ENCODE peak calls at places on chromosomes 6 and 20, in four cellular contexts. One of them, this sample, is unnamed.

GRCh38 chr20:51318058-51318960 is 224.2 kb downstream of the NFATC2 start:
- DNase-seq in cardiac muscle cell: peak
- DNase-seq in left lung: no peak
- DNase-seq in MM.1S: no peak
- DNase-seq in this sample: no peak

GRCh38 chr20:8670900-8671229 is 398.0 kb upstream of the PLCB4 start:
- DNase-seq in MM.1S: no peak
- DNase-seq in cardiac muscle cell: peak
- DNase-seq in left lung: no peak
- DNase-seq in this sample: no peak

GRCh38 chr6:156865019-156865629 is 87.9 kb downstream of the ARID1B start:
- DNase-seq in left lung: no peak
- DNase-seq in cardiac muscle cell: peak
- DNase-seq in MM.1S: no peak
- DNase-seq in this sample: no peak

GRCh38 chr6:168182908-168183612 is 104.0 kb upstream of the FRMD1 start:
- DNase-seq in left lung: no peak
- DNase-seq in cardiac muscle cell: no peak
- DNase-seq in MM.1S: no peak
- DNase-seq in this sample: no peak

GRCh38 chr20:10402938-10403593 is 31.0 kb downstream of the MKKS start:
- DNase-seq in left lung: no peak
- DNase-seq in MM.1S: no peak
- DNase-seq in cardiac muscle cell: no peak
- DNase-seq in this sample: no peak

GRCh38 chr6:35804996-35805736 is at the start of gene LHFPL5:
- DNase-seq in MM.1S: peak
- DNase-seq in left lung: no peak
- DNase-seq in cardiac muscle cell: peak
- DNase-seq in this sample: no peak

GRCh38 chr6:15505463-15505918 is 157.3 kb downstream of the DTNBP1 start:
- DNase-seq in left lung: no peak
- DNase-seq in cardiac muscle cell: no peak
- DNase-seq in MM.1S: no peak
- DNase-seq in this sample: no peak

GRCh38 chr6:135920689-135921088 is 69.2 kb downstream of the PDE7B start:
- DNase-seq in MM.1S: no peak
- DNase-seq in left lung: no peak
- DNase-seq in cardiac muscle cell: no peak
- DNase-seq in this sample: no peak

GRCh38 chr20:38272961-38273360 is 12.4 kb upstream of the KIAA1755 start:
- DNase-seq in left lung: no peak
- DNase-seq in MM.1S: no peak
- DNase-seq in cardiac muscle cell: peak
- DNase-seq in this sample: no peak

GRCh38 chr6:99905209-99906106 is 88.6 kb downstream of the MCHR2 start:
- DNase-seq in MM.1S: peak
- DNase-seq in left lung: no peak
- DNase-seq in cardiac muscle cell: peak
- DNase-seq in this sample: no peak

GRCh38 chr6:135722679-135723078 is 128.8 kb upstream of the PDE7B start:
- DNase-seq in cardiac muscle cell: peak
- DNase-seq in left lung: no peak
- DNase-seq in MM.1S: no peak
- DNase-seq in this sample: no peak

GRCh38 chr6:107419747-107420146 is 39.6 kb downstream of the PDSS2 start:
- DNase-seq in MM.1S: no peak
- DNase-seq in cardiac muscle cell: peak
- DNase-seq in left lung: no peak
- DNase-seq in this sample: no peak

GRCh38 chr20:39849664-39850063 is 839.4 kb downstream of the MAFB start:
- DNase-seq in MM.1S: no peak
- DNase-seq in cardiac muscle cell: peak
- DNase-seq in left lung: peak
- DNase-seq in this sample: no peak

GRCh38 chr6:53623497-53623896 is 42.1 kb downstream of the KLHL31 start:
- DNase-seq in cardiac muscle cell: peak
- DNase-seq in MM.1S: no peak
- DNase-seq in left lung: no peak
- DNase-seq in this sample: no peak

GRCh38 chr6:15299430-15300131 is 53.7 kb downstream of the JARID2 start:
- DNase-seq in cardiac muscle cell: peak
- DNase-seq in MM.1S: peak
- DNase-seq in left lung: peak
- DNase-seq in this sample: peak

GRCh38 chr6:27889628-27890315 is 22.4 kb downstream of the OR2B2 start:
- DNase-seq in MM.1S: peak
- DNase-seq in cardiac muscle cell: no peak
- DNase-seq in left lung: no peak
- DNase-seq in this sample: no peak

GRCh38 chr6:5728726-5729434 is 277.8 kb downstream of the NRN1 start:
- DNase-seq in MM.1S: no peak
- DNase-seq in left lung: peak
- DNase-seq in cardiac muscle cell: peak
- DNase-seq in this sample: no peak

GRCh38 chr6:79985128-79985527 is 19.3 kb upstream of the TTK start:
- DNase-seq in MM.1S: no peak
- DNase-seq in cardiac muscle cell: no peak
- DNase-seq in left lung: no peak
- DNase-seq in this sample: no peak

GRCh38 chr6:14638932-14639875 is 521.6 kb downstream of the CD83 start:
- DNase-seq in left lung: no peak
- DNase-seq in MM.1S: no peak
- DNase-seq in cardiac muscle cell: peak
- DNase-seq in this sample: peak

GRCh38 chr6:166237611-166238010 is 70.0 kb upstream of the TBXT start:
- DNase-seq in cardiac muscle cell: no peak
- DNase-seq in left lung: no peak
- DNase-seq in MM.1S: no peak
- DNase-seq in this sample: no peak

GRCh38 chr6:170193326-170193821 is 97.5 kb downstream of the DLL1 start:
- DNase-seq in cardiac muscle cell: no peak
- DNase-seq in MM.1S: no peak
- DNase-seq in left lung: no peak
- DNase-seq in this sample: no peak

GRCh38 chr6:159042003-159042823 is 2.6 kb downstream of the TAGAP start:
- DNase-seq in left lung: peak
- DNase-seq in MM.1S: peak
- DNase-seq in cardiac muscle cell: peak
- DNase-seq in this sample: peak

GRCh38 chr6:87473419-87473903 is 687 bp downstream of the SLC35A1 start:
- DNase-seq in MM.1S: peak
- DNase-seq in cardiac muscle cell: peak
- DNase-seq in left lung: peak
- DNase-seq in this sample: no peak

GRCh38 chr6:69138893-69139494 is 503.9 kb downstream of the ADGRB3 start:
- DNase-seq in MM.1S: no peak
- DNase-seq in cardiac muscle cell: no peak
- DNase-seq in left lung: no peak
- DNase-seq in this sample: no peak

GRCh38 chr6:129497591-129498555 is 212.1 kb downstream of the ARHGAP18 start:
- DNase-seq in cardiac muscle cell: no peak
- DNase-seq in MM.1S: no peak
- DNase-seq in left lung: no peak
- DNase-seq in this sample: no peak

GRCh38 chr6:129500958-129501381 is 209.0 kb downstream of the ARHGAP18 start:
- DNase-seq in MM.1S: no peak
- DNase-seq in cardiac muscle cell: peak
- DNase-seq in left lung: no peak
- DNase-seq in this sample: no peak

GRCh38 chr6:129498556-129498940 is 211.4 kb downstream of the ARHGAP18 start:
- DNase-seq in cardiac muscle cell: peak
- DNase-seq in left lung: no peak
- DNase-seq in MM.1S: no peak
- DNase-seq in this sample: no peak

GRCh38 chr6:129499871-129500219 is 210.1 kb downstream of the ARHGAP18 start:
- DNase-seq in cardiac muscle cell: no peak
- DNase-seq in left lung: no peak
- DNase-seq in MM.1S: no peak
- DNase-seq in this sample: no peak

DNA sequence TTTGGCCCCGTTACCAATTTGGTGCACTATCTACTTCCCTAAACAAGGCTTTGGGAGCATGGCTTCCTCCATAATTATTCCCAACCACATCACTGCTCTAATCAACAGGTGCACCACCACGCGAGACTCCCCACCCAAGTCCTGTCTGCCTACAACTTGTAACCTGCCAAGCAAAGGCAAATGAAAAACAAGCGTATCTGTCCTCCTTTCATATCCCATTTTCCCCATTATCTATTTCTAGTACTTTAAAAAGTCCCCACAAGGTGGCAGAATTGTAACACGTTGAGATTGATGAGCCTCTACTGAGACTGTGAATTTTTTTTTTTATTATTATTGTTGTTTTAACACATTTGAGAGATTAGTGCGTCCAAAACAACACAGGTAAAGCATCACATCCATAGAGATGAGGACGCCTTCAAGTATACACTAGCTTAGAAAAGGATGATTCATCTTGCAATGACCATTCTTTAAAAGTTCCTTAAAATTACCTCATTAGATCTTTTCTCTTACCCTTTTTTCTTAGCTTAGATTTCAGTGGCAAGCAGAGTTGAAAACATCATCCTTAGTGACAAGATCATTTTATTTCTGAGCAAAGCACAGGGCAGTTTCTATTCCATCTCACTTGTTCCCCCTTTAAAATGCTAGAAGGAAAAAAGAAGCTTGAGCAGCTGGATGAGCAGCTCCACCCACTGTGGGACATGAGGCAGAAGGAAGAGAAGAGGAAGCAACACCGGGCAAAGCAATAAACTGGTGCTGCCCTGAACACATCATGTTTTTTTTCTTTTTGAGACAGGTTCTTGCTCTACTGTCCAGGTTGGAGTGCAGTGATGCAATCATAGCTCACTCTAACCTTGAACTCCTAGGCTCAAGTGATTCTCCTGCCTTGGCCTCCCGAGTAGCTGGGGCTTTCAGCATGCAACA is 210.8 kb downstream of the ARHGAP18 start:
- DNase-seq in left lung: no peak
- DNase-seq in MM.1S: peak
- DNase-seq in cardiac muscle cell: peak
- DNase-seq in this sample: peak
- TF ChIP-seq CTCF in left lung: peak
- TF ChIP-seq CTCF in MM.1S: peak
- TF ChIP-seq CTCF in cardiac muscle cell: peak
- TF ChIP-seq CTCF in this sample: peak

GRCh38 chr20:5312518-5312917 is 4.2 kb downstream of the PROKR2 start:
- DNase-seq in MM.1S: no peak
- DNase-seq in cardiac muscle cell: no peak
- DNase-seq in left lung: no peak
- DNase-seq in this sample: no peak

GRCh38 chr20:5313916-5314315 is 2.8 kb downstream of the PROKR2 start:
- DNase-seq in MM.1S: no peak
- DNase-seq in left lung: no peak
- DNase-seq in cardiac muscle cell: no peak
- DNase-seq in this sample: no peak

GRCh38 chr20:5315807-5316187 is 957 bp downstream of the PROKR2 start:
- DNase-seq in cardiac muscle cell: no peak
- DNase-seq in MM.1S: no peak
- DNase-seq in left lung: no peak
- DNase-seq in this sample: no peak

GRCh38 chr20:5316188-5317158 is at the start of gene PROKR2:
- DNase-seq in left lung: no peak
- DNase-seq in cardiac muscle cell: peak
- DNase-seq in MM.1S: no peak
- DNase-seq in this sample: no peak
- TF ChIP-seq CTCF in left lung: no peak
- TF ChIP-seq CTCF in cardiac muscle cell: peak
- TF ChIP-seq CTCF in MM.1S: no peak
- TF ChIP-seq CTCF in this sample: no peak

GRCh38 chr6:11413112-11413687 is 124.3 kb upstream of the TMEM170B start:
- DNase-seq in left lung: no peak
- DNase-seq in MM.1S: no peak
- DNase-seq in cardiac muscle cell: no peak
- DNase-seq in this sample: no peak
- TF ChIP-seq CTCF in left lung: no peak
- TF ChIP-seq CTCF in MM.1S: peak
- TF ChIP-seq CTCF in cardiac muscle cell: no peak
- TF ChIP-seq CTCF in this sample: peak

GRCh38 chr20:25251019-25251418 is 3.1 kb downstream of the PYGB start:
- DNase-seq in cardiac muscle cell: no peak
- DNase-seq in left lung: no peak
- DNase-seq in MM.1S: no peak
- DNase-seq in this sample: no peak

GRCh38 chr20:25250508-25250907 is 2.6 kb downstream of the PYGB start:
- DNase-seq in MM.1S: no peak
- DNase-seq in left lung: no peak
- DNase-seq in cardiac muscle cell: no peak
- DNase-seq in this sample: no peak

GRCh38 chr20:25247666-25248500 is at the start of gene PYGB:
- DNase-seq in MM.1S: peak
- DNase-seq in left lung: peak
- DNase-seq in cardiac muscle cell: peak
- DNase-seq in this sample: peak

GRCh38 chr20:25248501-25249172 is 752 bp downstream of the PYGB start:
- DNase-seq in left lung: no peak
- DNase-seq in MM.1S: peak
- DNase-seq in cardiac muscle cell: peak
- DNase-seq in this sample: no peak

DNA sequence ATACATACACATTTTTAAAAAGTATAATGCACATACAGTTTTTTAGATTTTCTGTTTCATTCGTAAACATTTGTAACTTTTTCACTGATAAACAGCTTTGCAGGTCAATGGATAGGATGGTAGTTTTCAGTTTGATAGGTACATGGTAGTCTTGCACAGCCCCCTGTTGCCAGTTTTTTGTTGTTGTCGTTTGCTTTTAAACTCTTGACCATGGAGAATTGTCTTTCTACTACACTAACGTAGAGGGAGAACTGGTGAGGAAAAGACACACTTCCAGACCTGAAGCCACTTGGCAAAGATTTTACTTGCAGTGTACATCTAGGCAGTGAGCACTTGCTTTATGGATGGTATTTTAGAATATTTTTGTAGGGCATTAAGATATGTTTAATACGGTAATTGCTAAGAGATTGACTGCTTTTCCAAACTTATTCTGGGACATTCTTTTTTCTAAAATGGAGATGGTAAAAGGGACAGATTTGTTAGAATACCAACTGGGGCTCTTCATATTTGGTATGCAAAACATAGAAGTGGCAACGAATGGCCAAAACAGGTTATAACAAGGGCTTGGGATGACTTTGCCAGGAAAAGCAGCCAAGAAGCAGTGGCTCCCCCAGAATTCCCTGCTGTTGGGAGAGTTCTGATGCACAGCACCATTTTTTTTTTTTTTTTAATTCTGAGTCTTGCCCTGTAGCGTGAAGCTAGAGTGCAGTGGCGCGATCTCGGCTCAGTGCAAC is 1.5 kb downstream of the PYGB start:
- DNase-seq in MM.1S: no peak
- DNase-seq in left lung: no peak
- DNase-seq in cardiac muscle cell: no peak
- DNase-seq in this sample: no peak
- TF ChIP-seq CTCF in MM.1S: no peak
- TF ChIP-seq CTCF in left lung: no peak
- TF ChIP-seq CTCF in cardiac muscle cell: no peak
- TF ChIP-seq CTCF in this sample: no peak